ENCODE peak calls at places on chromosomes 3 and 15, in eight cellular contexts. M, T, Y, I, P, A, E and Q are unnamed samples.

GRCh38 chr3:142282503-142282902 is 57.1 kb upstream of the GK5 start:
- DNase-seq in E (no peak), I (no peak), T (no peak), M (no peak), P (no peak), A (no peak), Y (no peak), Q (no peak)

GRCh38 chr3:51357856-51358255 is 27.2 kb upstream of the MANF start:
- DNase-seq in T (no peak), Y (no peak), I (no peak), E (no peak), P (no peak), A (no peak), M (no peak), Q (no peak)

GRCh38 chr15:60745469-60745971 is 266.6 kb upstream of the ICE2 start:
- DNase-seq in Y (peak), T (no peak), A (no peak), I (no peak), P (no peak), M (no peak), E (no peak), Q (no peak)

GRCh38 chr15:33160054-33160453 is 34.5 kb downstream of the FMN1 start:
- DNase-seq in E (no peak), A (no peak), T (peak), P (peak), M (no peak), I (no peak), Y (no peak), Q (no peak)

GRCh38 chr3:39196671-39197446 is 4.5 kb upstream of the XIRP1 start:
- DNase-seq in M (no peak), Y (no peak), P (no peak), E (no peak), T (no peak), I (no peak), A (no peak), Q (no peak)

GRCh38 chr3:158168996-158169573 is 59.2 kb downstream of the RSRC1 start:
- DNase-seq in A (no peak), I (no peak), Y (no peak), T (no peak), M (no peak), E (no peak), P (no peak), Q (no peak)

GRCh38 chr3:105593315-105593714 is 226.6 kb downstream of the ALCAM start:
- DNase-seq in I (no peak), T (no peak), M (no peak), A (no peak), Y (no peak), E (no peak), P (no peak), Q (no peak)

GRCh38 chr3:32577174-32577573 is 6.5 kb upstream of the DYNC1LI1 start:
- DNase-seq in M (no peak), A (no peak), Y (no peak), T (no peak), I (no peak), E (no peak), P (no peak), Q (no peak)

GRCh38 chr3:181687190-181687589 is 24.5 kb upstream of the SOX2 start:
- DNase-seq in E (no peak), Y (no peak), M (no peak), T (peak), P (no peak), A (no peak), I (no peak), Q (no peak)

GRCh38 chr15:84582583-84583157 is 18.1 kb upstream of the ZSCAN2 start:
- DNase-seq in A (no peak), T (no peak), Y (no peak), E (no peak), P (no peak), M (no peak), I (no peak), Q (no peak)

GRCh38 chr3:45567730-45568172 is 26.8 kb upstream of the LIMD1 start:
- DNase-seq in T (no peak), Y (peak), I (no peak), M (no peak), P (peak), E (no peak), A (no peak), Q (no peak)

GRCh38 chr3:45592405-45592804 is 2.1 kb upstream of the LIMD1 start:
- DNase-seq in A (no peak), P (no peak), Y (no peak), M (no peak), T (no peak), I (no peak), E (no peak), Q (peak)

GRCh38 chr3:58639001-58639400 is 27.6 kb downstream of the FAM3D start:
- DNase-seq in I (no peak), A (no peak), M (no peak), E (no peak), Y (no peak), P (no peak), T (no peak), Q (no peak)

GRCh38 chr3:107664614-107665013 is 141.9 kb downstream of the BBX start:
- DNase-seq in M (no peak), A (no peak), Y (no peak), I (no peak), P (no peak), T (no peak), E (no peak), Q (no peak)

GRCh38 chr15:94174399-94174802 is 57.0 kb upstream of the MCTP2 start:
- DNase-seq in M (no peak), A (no peak), E (no peak), T (no peak), I (no peak), Y (no peak), P (no peak), Q (no peak)

GRCh38 chr3:126954141-126954845 is 28.6 kb upstream of the PLXNA1 start:
- DNase-seq in M (no peak), E (no peak), Y (no peak), I (no peak), T (no peak), A (no peak), P (no peak), Q (peak)

GRCh38 chr3:126952983-126953660 is 29.8 kb upstream of the PLXNA1 start:
- DNase-seq in I (no peak), Y (no peak), T (no peak), P (no peak), M (no peak), E (no peak), A (no peak), Q (peak)

GRCh38 chr3:126956361-126956760 is 26.6 kb upstream of the PLXNA1 start:
- DNase-seq in E (peak), T (no peak), P (no peak), Y (no peak), M (no peak), I (no peak), A (no peak), Q (peak)

GRCh38 chr3:126956866-126957650 is 25.9 kb upstream of the PLXNA1 start:
- DNase-seq in P (no peak), T (no peak), A (no peak), Y (no peak), E (peak), M (no peak), I (no peak), Q (peak)

GRCh38 chr3:126955004-126955790 is 27.7 kb upstream of the PLXNA1 start:
- DNase-seq in P (no peak), T (no peak), A (no peak), M (no peak), E (peak), Y (no peak), I (no peak), Q (peak)
- TF ChIP-seq POLR2AphosphoS5 in P (no peak), T (no peak), A (no peak), M (no peak), E (no peak), Y (no peak), I (no peak), Q (no peak)

DNA sequence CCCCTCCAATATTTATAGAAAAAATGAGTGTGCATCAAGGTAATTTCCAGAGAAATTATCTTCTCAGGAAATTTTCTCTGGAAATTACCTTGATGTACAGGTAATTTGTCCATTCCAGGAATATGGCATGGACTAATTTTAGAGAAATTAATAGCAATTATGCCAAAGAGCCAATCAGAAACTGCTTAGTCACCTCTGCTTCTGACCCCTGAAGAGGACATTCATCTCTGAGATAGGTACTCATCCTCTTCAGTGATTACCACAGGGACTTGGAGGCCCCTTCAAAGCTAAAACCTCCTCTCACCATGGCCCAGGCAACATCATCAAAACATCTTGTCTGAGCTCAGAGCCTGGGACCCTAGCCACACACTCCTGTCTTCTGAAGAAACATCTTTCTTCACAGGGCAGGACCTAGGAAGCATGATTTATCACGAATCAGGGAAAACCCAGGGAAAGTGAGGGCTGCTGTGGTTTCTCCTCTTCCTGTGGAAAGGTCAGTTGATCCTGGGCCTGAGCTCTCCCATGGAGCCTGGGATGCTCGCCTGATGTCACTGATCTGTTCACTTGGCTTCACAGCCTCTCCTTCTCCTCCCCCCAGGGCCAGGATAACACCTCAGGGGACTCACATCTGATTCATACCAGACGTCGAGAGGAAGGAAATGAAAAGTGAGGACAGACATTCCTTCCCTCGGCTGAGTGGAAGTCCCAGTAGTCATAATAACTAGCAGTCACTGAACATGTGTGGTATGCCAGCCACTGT is 210.5 kb downstream of the DTWD1 start:
- DNase-seq in I (no peak), Y (no peak), M (no peak), A (no peak), E (no peak), P (no peak), T (no peak), Q (no peak)
- TF ChIP-seq POLR2AphosphoS5 in I (no peak), Y (no peak), M (no peak), A (no peak), E (peak), P (no peak), T (no peak), Q (no peak)

DNA sequence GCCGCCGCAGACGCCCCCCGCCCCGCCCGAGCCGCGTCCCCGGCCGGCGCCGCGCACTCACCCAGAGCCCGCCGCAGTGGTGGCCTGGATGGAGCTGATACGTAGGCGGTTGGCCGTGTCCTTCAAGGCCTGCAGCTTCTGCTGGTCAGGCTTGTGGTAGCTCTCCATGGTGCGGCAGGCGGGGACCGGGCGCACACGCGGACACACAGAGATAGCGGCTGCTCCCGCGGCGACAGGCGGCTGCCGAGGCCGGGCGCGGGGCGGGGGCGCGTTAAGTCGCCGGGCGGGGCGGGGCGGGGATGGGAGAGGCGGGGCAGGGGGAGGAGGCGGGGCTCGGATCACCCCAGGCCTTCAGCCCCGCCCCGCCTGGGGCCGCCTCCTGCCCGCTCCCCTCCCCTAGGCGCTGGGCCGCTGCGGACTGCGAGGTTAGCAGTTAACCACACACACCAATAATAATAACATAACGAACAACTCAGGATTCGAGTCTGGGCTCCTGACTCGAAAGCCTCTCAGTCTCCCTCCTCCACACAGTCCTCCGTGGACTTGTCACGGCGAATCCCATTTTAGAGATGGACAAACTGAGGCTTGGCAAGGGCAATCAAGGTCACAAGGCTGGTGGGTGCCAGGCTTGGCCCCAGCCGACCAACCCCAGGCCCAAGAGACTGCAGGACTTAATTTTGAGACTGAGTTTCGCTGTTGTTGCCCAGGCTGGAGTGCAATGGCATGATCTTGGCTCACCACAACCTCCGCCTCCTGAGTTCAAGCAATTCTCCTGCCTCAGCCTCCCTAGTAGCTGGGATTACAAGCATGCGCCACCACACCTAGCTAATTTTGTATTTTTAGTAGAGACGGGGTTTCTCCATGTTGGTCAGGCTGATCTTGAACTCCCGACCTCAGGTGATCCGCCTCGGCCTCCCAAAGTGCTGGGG is at the start of gene TKT:
- DNase-seq in P (peak), A (no peak), T (peak), I (peak), Y (peak), E (peak), M (no peak), Q (peak)
- TF ChIP-seq POLR2AphosphoS5 in P (peak), A (peak), T (peak), I (peak), Y (peak), E (no peak), M (peak), Q (peak)

DNA sequence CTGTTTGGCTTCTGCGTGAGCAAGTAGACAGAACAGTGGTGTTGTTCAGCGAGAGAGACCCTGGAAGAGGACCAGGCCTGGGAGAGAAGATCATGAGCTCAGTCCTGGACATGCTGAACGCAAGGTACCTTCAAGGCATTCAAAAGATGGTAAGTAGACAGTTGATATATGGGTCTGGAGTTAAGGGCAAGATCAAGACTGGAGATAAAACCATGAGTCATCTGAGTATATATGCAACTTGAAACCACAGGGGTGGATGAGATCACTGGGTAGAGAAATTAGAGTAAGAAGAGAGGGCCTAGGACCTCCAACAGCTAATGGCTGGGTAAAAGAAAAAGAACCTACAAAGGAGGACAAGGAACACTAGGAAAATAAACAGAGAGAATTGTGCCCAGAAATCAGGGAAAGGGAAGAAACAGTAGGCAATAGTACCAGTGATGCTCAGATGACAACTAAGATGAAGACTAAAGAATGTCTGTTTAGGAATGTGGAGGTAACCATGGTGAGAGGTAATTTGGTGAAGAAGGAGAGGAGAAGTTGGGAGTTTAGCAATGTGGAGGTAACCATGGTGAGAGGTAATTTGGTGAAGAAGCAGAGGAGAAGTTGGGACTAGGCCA is 343.2 kb upstream of the ADAMTS9 start:
- DNase-seq in M (no peak), Y (no peak), P (no peak), E (no peak), I (no peak), A (no peak), T (no peak), Q (no peak)
- TF ChIP-seq POLR2AphosphoS5 in M (no peak), Y (no peak), P (peak), E (no peak), I (no peak), A (no peak), T (no peak), Q (no peak)